ENCODE peak calls at places on chromosomes 7 and 10, in five cellular contexts. D is stimulated activated effector memory CD8-positive, alpha-beta T cell treated with anti-CD3 and anti-CD28 coated beads, Interleukin-12 subunit alpha, Interleukin-12 subunit beta, amount 100 ng/mL, for 72 hours; P is NCI-H2029; R is cerebellar cortex; O is NCI-H1417. A is an unnamed sample.

GRCh38 chr10:72356115-72356514 is 1.4 kb upstream of the DNAJB12 start:
- DNase-seq in R (no peak), O (no peak), D (no peak), P (no peak), A (no peak)

GRCh38 chr10:3858051-3858845 is 73.2 kb upstream of the KLF6 start:
- DNase-seq in P (no peak), D (no peak), O (no peak), R (no peak), A (no peak)

GRCh38 chr10:103921750-103922195 is 3.8 kb upstream of the STN1 start:
- DNase-seq in D (no peak), R (peak), P (no peak), O (peak), A (peak)

GRCh38 chr7:158411232-158411950 is 176.2 kb downstream of the PTPRN2 start:
- DNase-seq in O (no peak), P (no peak), R (no peak), D (no peak), A (no peak)

GRCh38 chr10:118730699-118731456 is 23.9 kb downstream of the CACUL1 start:
- DNase-seq in R (no peak), D (no peak), O (no peak), P (no peak), A (no peak)

GRCh38 chr7:20561466-20561865 is 54.0 kb upstream of the ABCB5 start:
- DNase-seq in O (no peak), R (no peak), P (no peak), D (no peak), A (no peak)

GRCh38 chr7:45863715-45864114 is 9.2 kb downstream of the CCDC201 start:
- DNase-seq in O (no peak), P (no peak), D (no peak), R (no peak), A (no peak)

GRCh38 chr7:82105463-82105862 is 335.6 kb upstream of the HGF start:
- DNase-seq in P (no peak), R (no peak), D (no peak), O (peak), A (no peak)

GRCh38 chr7:165661-166369 is 26.6 kb upstream of the FAM20C start:
- DNase-seq in D (no peak), P (no peak), R (no peak), O (peak), A (no peak)

GRCh38 chr10:73998623-73999622 is 1.0 kb downstream of the VCL start:
- DNase-seq in O (peak), R (peak), D (no peak), P (peak), A (no peak)

GRCh38 chr7:130669051-130669700 is 628 bp upstream of the COPG2 start:
- DNase-seq in R (peak), P (no peak), O (no peak), D (no peak), A (no peak)

GRCh38 chr7:150568714-150569113 is 1.5 kb downstream of the GIMAP4 start:
- DNase-seq in D (no peak), P (no peak), O (no peak), R (no peak), A (no peak)

GRCh38 chr7:108598153-108598552 is 28.5 kb downstream of the DNAJB9 start:
- DNase-seq in P (peak), O (peak), R (no peak), D (no peak), A (no peak)

GRCh38 chr10:98418596-98419265 is 3.7 kb upstream of the PYROXD2 start:
- DNase-seq in R (no peak), P (no peak), O (no peak), D (no peak), A (no peak)

GRCh38 chr10:66999762-67000161 is 73.9 kb downstream of the LRRTM3 start:
- DNase-seq in R (no peak), D (no peak), O (no peak), P (no peak), A (no peak)

GRCh38 chr10:13686331-13686752 is 99.6 kb downstream of the PRPF18 start:
- DNase-seq in R (no peak), O (peak), P (no peak), D (no peak), A (no peak)

GRCh38 chr10:52617346-52617745 is 155.2 kb downstream of the MBL2 start:
- DNase-seq in R (no peak), D (no peak), P (no peak), O (no peak), A (no peak)

GRCh38 chr10:16843252-16843870 is 26.1 kb upstream of the RSU1 start:
- DNase-seq in R (peak), D (no peak), P (peak), O (peak), A (no peak)

GRCh38 chr7:94276797-94277196 is 117.9 kb upstream of the COL1A2 start:
- DNase-seq in P (no peak), O (peak), D (no peak), R (no peak), A (no peak)

GRCh38 chr7:120337308-120337907 is 64.4 kb downstream of the KCND2 start:
- DNase-seq in R (no peak), O (peak), P (no peak), D (no peak), A (no peak)

GRCh38 chr10:80444646-80445319 is 9.3 kb upstream of the TSPAN14 start:
- DNase-seq in R (peak), D (peak), P (no peak), O (peak), A (peak)

GRCh38 chr10:72886596-72887522 is 6.7 kb upstream of the OIT3 start:
- DNase-seq in D (no peak), P (no peak), R (peak), O (peak), A (no peak)

GRCh38 chr7:100443096-100443840 is 7.0 kb upstream of the PPP1R35 start:
- DNase-seq in D (no peak), P (no peak), O (no peak), R (no peak), A (no peak)

GRCh38 chr10:47261121-47261520 is 38.9 kb upstream of the GDF10 start:
- DNase-seq in O (no peak), D (no peak), P (no peak), R (peak), A (no peak)

GRCh38 chr10:28256776-28257175 is 46.1 kb downstream of the MPP7 start:
- DNase-seq in D (no peak), O (no peak), R (no peak), P (no peak), A (no peak)

GRCh38 chr7:112067609-112068540 is 138.3 kb downstream of the DOCK4 start:
- DNase-seq in O (peak), D (no peak), R (no peak), P (no peak), A (no peak)

GRCh38 chr10:133085251-133086125 is 2.2 kb upstream of the ADGRA1 start:
- DNase-seq in O (no peak), P (no peak), R (no peak), D (no peak), A (no peak)

GRCh38 chr7:159092701-159093121 is 52.0 kb downstream of the VIPR2 start:
- DNase-seq in R (no peak), D (no peak), O (no peak), P (no peak), A (no peak)

GRCh38 chr10:69425513-69426298 is 9.0 kb upstream of the TACR2 start:
- DNase-seq in P (peak), R (no peak), O (peak), D (no peak), A (no peak)

GRCh38 chr7:15853832-15854470 is 167.5 kb upstream of the MEOX2 start:
- DNase-seq in D (no peak), P (no peak), O (no peak), R (no peak), A (no peak)

GRCh38 chr10:76547352-76547972 is 1090.1 kb downstream of the KCNMA1 start:
- DNase-seq in R (peak), P (peak), O (peak), D (peak), A (peak)